ENCODE peak calls at places on chromosome 12, in nine cellular contexts. One of them, this sample, is unnamed.

GRCh38 chr12:15532364-15532977 is 210.2 kb downstream of the PTPRO start:
- DNase-seq in HS-5: peak; percentile 30
- DNase-seq in RWPE1: peak; percentile 54
- DNase-seq in memory B cell: peak; percentile 54
- DNase-seq in neuronal stem cell: peak; percentile 40
- DNase-seq in hypothalamus: no peak
- DNase-seq in T-helper 1 cell: peak; percentile 38
- DNase-seq in ureter: peak; percentile 48
- DNase-seq in upper lobe of right lung: no peak
- DNase-seq in this sample: peak; percentile 39

GRCh38 chr12:121562484-121562883 is 18.3 kb downstream of the KDM2B start:
- DNase-seq in HS-5: no peak
- DNase-seq in RWPE1: no peak
- DNase-seq in memory B cell: no peak
- DNase-seq in neuronal stem cell: no peak
- DNase-seq in hypothalamus: no peak
- DNase-seq in T-helper 1 cell: no peak
- DNase-seq in ureter: no peak
- DNase-seq in upper lobe of right lung: no peak
- DNase-seq in this sample: no peak

GRCh38 chr12:127459166-127459565 is 807.8 kb upstream of the TMEM132C start:
- DNase-seq in HS-5: no peak
- DNase-seq in RWPE1: no peak
- DNase-seq in memory B cell: no peak
- DNase-seq in neuronal stem cell: no peak
- DNase-seq in hypothalamus: no peak
- DNase-seq in T-helper 1 cell: no peak
- DNase-seq in ureter: no peak
- DNase-seq in upper lobe of right lung: no peak
- DNase-seq in this sample: no peak

GRCh38 chr12:52871291-52871961 is 22.6 kb upstream of the KRT78 start:
- DNase-seq in HS-5: peak; percentile 69
- DNase-seq in RWPE1: peak; percentile 93
- DNase-seq in memory B cell: no peak
- DNase-seq in neuronal stem cell: no peak
- DNase-seq in hypothalamus: no peak
- DNase-seq in T-helper 1 cell: no peak
- DNase-seq in ureter: peak; percentile 81
- DNase-seq in upper lobe of right lung: no peak
- DNase-seq in this sample: no peak

GRCh38 chr12:6962285-6963015 is 8.0 kb downstream of the PHB2 start:
- DNase-seq in HS-5: no peak
- DNase-seq in RWPE1: no peak
- DNase-seq in memory B cell: no peak
- DNase-seq in neuronal stem cell: no peak
- DNase-seq in hypothalamus: no peak
- DNase-seq in T-helper 1 cell: no peak
- DNase-seq in ureter: peak; percentile 86
- DNase-seq in upper lobe of right lung: peak; percentile 88
- DNase-seq in this sample: no peak

GRCh38 chr12:105672576-105672975 is 342.1 kb downstream of the C12orf75 start:
- DNase-seq in HS-5: no peak
- DNase-seq in RWPE1: no peak
- DNase-seq in memory B cell: no peak
- DNase-seq in neuronal stem cell: no peak
- DNase-seq in hypothalamus: no peak
- DNase-seq in T-helper 1 cell: no peak
- DNase-seq in ureter: peak; percentile 42
- DNase-seq in upper lobe of right lung: peak; percentile 71
- DNase-seq in this sample: no peak

GRCh38 chr12:25959069-25959961 is 833 bp downstream of the RASSF8 start:
- DNase-seq in HS-5: peak; percentile 69
- DNase-seq in RWPE1: peak; percentile 45
- DNase-seq in memory B cell: no peak
- DNase-seq in neuronal stem cell: no peak
- DNase-seq in hypothalamus: no peak
- DNase-seq in T-helper 1 cell: no peak
- DNase-seq in ureter: peak; percentile 51
- DNase-seq in upper lobe of right lung: peak; percentile 87
- DNase-seq in this sample: peak; percentile 17

GRCh38 chr12:116104167-116104750 is 173.2 kb downstream of the MED13L start:
- DNase-seq in HS-5: no peak
- DNase-seq in RWPE1: no peak
- DNase-seq in memory B cell: no peak
- DNase-seq in neuronal stem cell: no peak
- DNase-seq in hypothalamus: no peak
- DNase-seq in T-helper 1 cell: no peak
- DNase-seq in ureter: no peak
- DNase-seq in upper lobe of right lung: no peak
- DNase-seq in this sample: no peak

GRCh38 chr12:117854339-117855012 is 114.3 kb downstream of the KSR2 start:
- DNase-seq in HS-5: no peak
- DNase-seq in RWPE1: peak; percentile 48
- DNase-seq in memory B cell: no peak
- DNase-seq in neuronal stem cell: peak; percentile 71
- DNase-seq in hypothalamus: no peak
- DNase-seq in T-helper 1 cell: no peak
- DNase-seq in ureter: peak; percentile 55
- DNase-seq in upper lobe of right lung: no peak
- DNase-seq in this sample: peak; percentile 46

GRCh38 chr12:1932264-1932777 is 13.9 kb upstream of the CACNA2D4 start:
- DNase-seq in HS-5: no peak
- DNase-seq in RWPE1: no peak
- DNase-seq in memory B cell: no peak
- DNase-seq in neuronal stem cell: no peak
- DNase-seq in hypothalamus: no peak
- DNase-seq in T-helper 1 cell: no peak
- DNase-seq in ureter: peak; percentile 46
- DNase-seq in upper lobe of right lung: peak; percentile 68
- DNase-seq in this sample: no peak

GRCh38 chr12:52229836-52230343 is 3.2 kb upstream of the KRT7 start:
- DNase-seq in HS-5: no peak
- DNase-seq in RWPE1: no peak
- DNase-seq in memory B cell: no peak
- DNase-seq in neuronal stem cell: no peak
- DNase-seq in hypothalamus: no peak
- DNase-seq in T-helper 1 cell: no peak
- DNase-seq in ureter: no peak
- DNase-seq in upper lobe of right lung: peak; percentile 29
- DNase-seq in this sample: no peak

GRCh38 chr12:121668750-121669524 is 517 bp downstream of the MORN3 start:
- DNase-seq in HS-5: no peak
- DNase-seq in RWPE1: no peak
- DNase-seq in memory B cell: peak; percentile 38
- DNase-seq in neuronal stem cell: peak; percentile 61
- DNase-seq in hypothalamus: no peak
- DNase-seq in T-helper 1 cell: peak; percentile 54
- DNase-seq in ureter: no peak
- DNase-seq in upper lobe of right lung: no peak
- DNase-seq in this sample: no peak

GRCh38 chr12:109706747-109707469 is 6.7 kb upstream of the FAM222A start:
- DNase-seq in HS-5: no peak
- DNase-seq in RWPE1: no peak
- DNase-seq in memory B cell: no peak
- DNase-seq in neuronal stem cell: no peak
- DNase-seq in hypothalamus: no peak
- DNase-seq in T-helper 1 cell: no peak
- DNase-seq in ureter: no peak
- DNase-seq in upper lobe of right lung: no peak
- DNase-seq in this sample: no peak

GRCh38 chr12:90250766-90251165 is 542.1 kb upstream of the ATP2B1 start:
- DNase-seq in HS-5: no peak
- DNase-seq in RWPE1: no peak
- DNase-seq in memory B cell: no peak
- DNase-seq in neuronal stem cell: no peak
- DNase-seq in hypothalamus: no peak
- DNase-seq in T-helper 1 cell: no peak
- DNase-seq in ureter: peak; percentile 61
- DNase-seq in upper lobe of right lung: no peak
- DNase-seq in this sample: no peak

GRCh38 chr12:6342140-6342889 is 439 bp upstream of the TNFRSF1A start:
- DNase-seq in HS-5: no peak
- DNase-seq in RWPE1: no peak
- DNase-seq in memory B cell: no peak
- DNase-seq in neuronal stem cell: no peak
- DNase-seq in hypothalamus: no peak
- DNase-seq in T-helper 1 cell: no peak
- DNase-seq in ureter: no peak
- DNase-seq in upper lobe of right lung: no peak
- DNase-seq in this sample: no peak

GRCh38 chr12:47689215-47689614 is 16.6 kb downstream of the RPAP3 start:
- DNase-seq in HS-5: no peak
- DNase-seq in RWPE1: no peak
- DNase-seq in memory B cell: no peak
- DNase-seq in neuronal stem cell: no peak
- DNase-seq in hypothalamus: no peak
- DNase-seq in T-helper 1 cell: no peak
- DNase-seq in ureter: no peak
- DNase-seq in upper lobe of right lung: no peak
- DNase-seq in this sample: no peak

GRCh38 chr12:57842342-57843294 is 3.9 kb downstream of the CTDSP2 start:
- DNase-seq in HS-5: no peak
- DNase-seq in RWPE1: no peak
- DNase-seq in memory B cell: no peak
- DNase-seq in neuronal stem cell: no peak
- DNase-seq in hypothalamus: no peak
- DNase-seq in T-helper 1 cell: no peak
- DNase-seq in ureter: no peak
- DNase-seq in upper lobe of right lung: no peak
- DNase-seq in this sample: no peak

GRCh38 chr12:90909069-90909676 is 45.8 kb downstream of the CCER1 start:
- DNase-seq in HS-5: no peak
- DNase-seq in RWPE1: peak; percentile 47
- DNase-seq in memory B cell: no peak
- DNase-seq in neuronal stem cell: peak; percentile 31
- DNase-seq in hypothalamus: no peak
- DNase-seq in T-helper 1 cell: no peak
- DNase-seq in ureter: no peak
- DNase-seq in upper lobe of right lung: no peak
- DNase-seq in this sample: no peak

GRCh38 chr12:62632521-62632920 is 165.9 kb downstream of the MON2 start:
- DNase-seq in HS-5: no peak
- DNase-seq in RWPE1: peak; percentile 34
- DNase-seq in memory B cell: no peak
- DNase-seq in neuronal stem cell: no peak
- DNase-seq in hypothalamus: no peak
- DNase-seq in T-helper 1 cell: no peak
- DNase-seq in ureter: peak; percentile 54
- DNase-seq in upper lobe of right lung: peak; percentile 70
- DNase-seq in this sample: peak; percentile 8

GRCh38 chr12:12705833-12706520 is 10.0 kb upstream of the GPR19 start:
- DNase-seq in HS-5: no peak
- DNase-seq in RWPE1: no peak
- DNase-seq in memory B cell: no peak
- DNase-seq in neuronal stem cell: no peak
- DNase-seq in hypothalamus: no peak
- DNase-seq in T-helper 1 cell: peak; percentile 59
- DNase-seq in ureter: peak; percentile 53
- DNase-seq in upper lobe of right lung: no peak
- DNase-seq in this sample: no peak

This sample was measured in stimulated activated naive B cell treated with anti-CD40 and anti-IgM and Interleukin-4, amounts not matched to agents 10 μg/mL and 1 μg/mL and 100 μg/mL, for 72 hours.